ENCODE peak calls at places on chromosome 15, in six cellular contexts. X is SK-N-SH, C is K562, V is H1, Z is GM12878, N is HepG2. L is an unnamed sample.

GRCh38 chr15:23686466-23687142 is 501 bp downstream of the NDN start:
- DNase-seq in X (no peak), C (no peak), V (no peak), Z (no peak), N (no peak), L (no peak)

GRCh38 chr15:92596623-92597022 is 59.0 kb downstream of the FAM174B start:
- DNase-seq in X (no peak), C (no peak), V (no peak), Z (no peak), N (no peak), L (no peak)

GRCh38 chr15:68701886-68702285 is 118.8 kb downstream of the ANP32A start:
- DNase-seq in X (no peak), C (no peak), V (no peak), Z (no peak), N (no peak), L (no peak)

GRCh38 chr15:61749169-61749568 is 311.1 kb downstream of the VPS13C start:
- DNase-seq in X (no peak), C (no peak), V (no peak), Z (no peak), N (no peak), L (no peak)

GRCh38 chr15:91135201-91136130 is 35.4 kb downstream of the SV2B start:
- DNase-seq in X (no peak), C (no peak), V (no peak), Z (peak), N (no peak), L (no peak)

GRCh38 chr15:38843736-38844590 is 279.3 kb upstream of the RASGRP1 start:
- DNase-seq in X (no peak), C (no peak), V (no peak), Z (no peak), N (no peak), L (no peak)

GRCh38 chr15:67547836-67548531 is 5.5 kb downstream of the MAP2K5 start:
- DNase-seq in X (no peak), C (no peak), V (no peak), Z (no peak), N (no peak), L (no peak)

GRCh38 chr15:72339777-72340177 is 19.8 kb upstream of the CELF6 start:
- DNase-seq in X (peak), C (peak), V (no peak), Z (no peak), N (peak), L (peak)

GRCh38 chr15:24919446-24919845 is 35.3 kb upstream of the SNRPN start:
- DNase-seq in X (no peak), C (no peak), V (no peak), Z (no peak), N (no peak), L (no peak)

GRCh38 chr15:92882697-92883642 is 17.2 kb upstream of the CHD2 start:
- DNase-seq in X (peak), C (no peak), V (no peak), Z (no peak), N (no peak), L (no peak)

GRCh38 chr15:79122391-79122790 is 31.8 kb upstream of the RASGRF1 start:
- DNase-seq in X (no peak), C (no peak), V (no peak), Z (no peak), N (no peak), L (no peak)

GRCh38 chr15:84702961-84703482 is 12.9 kb downstream of the SEC11A start:
- DNase-seq in X (no peak), C (no peak), V (no peak), Z (no peak), N (no peak), L (no peak)

GRCh38 chr15:77654975-77655374 is 22.3 kb upstream of the LINGO1 start:
- DNase-seq in X (peak), C (peak), V (no peak), Z (no peak), N (peak), L (peak)

GRCh38 chr15:52095597-52096262 is 16.8 kb downstream of the BCL2L10 start:
- DNase-seq in X (no peak), C (no peak), V (no peak), Z (no peak), N (no peak), L (peak)

GRCh38 chr15:37133619-37134018 is 33.3 kb upstream of the MEIS2 start:
- DNase-seq in X (no peak), C (no peak), V (no peak), Z (no peak), N (no peak), L (no peak)

GRCh38 chr15:74422723-74423442 is 10.9 kb downstream of the SEMA7A start:
- DNase-seq in X (no peak), C (no peak), V (peak), Z (no peak), N (peak), L (peak)

GRCh38 chr15:60091150-60091549 is 87.0 kb downstream of the FOXB1 start:
- DNase-seq in X (no peak), C (no peak), V (no peak), Z (no peak), N (peak), L (peak)

GRCh38 chr15:73807865-73808264 is 54.7 kb upstream of the INSYN1 start:
- DNase-seq in X (no peak), C (no peak), V (no peak), Z (no peak), N (no peak), L (no peak)

GRCh38 chr15:25787855-25788521 is 75.1 kb downstream of the ATP10A start:
- DNase-seq in X (no peak), C (no peak), V (no peak), Z (no peak), N (peak), L (peak)

GRCh38 chr15:22930782-22931484 is 49.2 kb downstream of the CYFIP1 start:
- DNase-seq in X (no peak), C (no peak), V (no peak), Z (no peak), N (no peak), L (no peak)

GRCh38 chr15:61038387-61038786 is 190.7 kb downstream of the RORA start:
- DNase-seq in X (peak), C (no peak), V (no peak), Z (no peak), N (no peak), L (peak)

DNA sequence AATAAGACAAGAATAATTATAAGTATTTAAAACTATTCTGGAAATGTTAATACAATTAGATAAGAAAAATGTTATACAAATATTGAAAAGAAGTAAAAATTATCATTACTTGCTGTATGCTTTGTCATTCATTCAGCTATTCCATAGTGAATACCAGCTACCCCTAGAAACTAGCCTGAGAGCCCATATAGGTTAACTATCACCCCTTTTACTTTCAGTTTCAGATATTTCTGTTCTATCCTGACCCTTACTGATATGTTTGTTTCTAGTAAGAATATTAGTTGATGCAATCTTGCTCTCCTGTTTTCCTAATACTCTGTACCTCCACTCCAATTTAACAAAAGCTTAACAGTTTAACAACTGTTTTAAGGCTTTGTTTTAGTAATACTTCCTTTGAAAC is 31.6 kb downstream of the FAM227B start:
- DNase-seq in X (no peak), C (no peak), V (no peak), Z (no peak), N (no peak), L (no peak)
- TF ChIP-seq CHD2 in X (no peak), C (no peak), V (no peak), Z (no peak), N (no peak), L (no peak)

GRCh38 chr15:40062816-40063562 is 24.0 kb upstream of the SRP14 start:
- DNase-seq in X (no peak), C (no peak), V (no peak), Z (no peak), N (no peak), L (no peak)

GRCh38 chr15:40066531-40066930 is 27.6 kb upstream of the SRP14 start:
- DNase-seq in X (no peak), C (no peak), V (no peak), Z (no peak), N (no peak), L (no peak)

GRCh38 chr15:40064231-40064894 is 25.4 kb upstream of the SRP14 start:
- DNase-seq in X (no peak), C (no peak), V (no peak), Z (no peak), N (no peak), L (no peak)

GRCh38 chr15:40063563-40064011 is 24.6 kb upstream of the SRP14 start:
- DNase-seq in X (no peak), C (no peak), V (no peak), Z (no peak), N (no peak), L (no peak)

DNA sequence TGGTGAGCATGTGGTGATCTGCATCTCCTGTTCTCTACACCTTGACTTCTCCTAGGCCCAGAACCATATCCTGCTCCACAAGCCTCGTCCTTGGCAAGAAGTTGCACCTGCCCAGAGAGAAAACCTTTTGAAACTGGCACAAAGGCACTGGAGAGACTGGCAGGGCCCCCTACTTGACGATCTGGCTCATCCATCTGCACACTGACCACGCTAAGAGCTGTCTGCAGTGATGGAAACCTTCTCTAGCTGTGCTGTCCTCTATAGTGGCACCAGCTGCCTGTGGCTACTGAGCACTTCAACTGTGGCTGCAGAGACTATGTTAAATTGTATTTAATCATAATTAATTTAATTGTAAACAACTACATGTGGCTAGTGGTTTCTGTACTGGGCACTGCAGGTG is 26.2 kb upstream of the SRP14 start:
- DNase-seq in X (no peak), C (no peak), V (no peak), Z (no peak), N (no peak), L (no peak)
- TF ChIP-seq CHD2 in X (no peak), C (no peak), V (no peak), Z (no peak), N (no peak), L (no peak)

GRCh38 chr15:70235347-70235746 is 137.6 kb upstream of the TLE3 start:
- DNase-seq in X (no peak), C (no peak), V (no peak), Z (no peak), N (no peak), L (no peak)

GRCh38 chr15:70234256-70234965 is 136.7 kb upstream of the TLE3 start:
- DNase-seq in X (no peak), C (no peak), V (no peak), Z (no peak), N (no peak), L (no peak)

GRCh38 chr15:70238917-70239316 is 141.2 kb upstream of the TLE3 start:
- DNase-seq in X (no peak), C (no peak), V (no peak), Z (no peak), N (no peak), L (no peak)

GRCh38 chr15:70237626-70238025 is 139.9 kb upstream of the TLE3 start:
- DNase-seq in X (no peak), C (no peak), V (no peak), Z (no peak), N (no peak), L (no peak)

GRCh38 chr15:70236306-70237103 is 138.8 kb upstream of the TLE3 start:
- DNase-seq in X (no peak), C (no peak), V (no peak), Z (no peak), N (no peak), L (no peak)
- TF ChIP-seq CHD2 in X (no peak), C (no peak), V (no peak), Z (no peak), N (no peak), L (no peak)

GRCh38 chr15:81301815-81302399 is 22.0 kb downstream of the STARD5 start:
- DNase-seq in X (no peak), C (no peak), V (no peak), Z (peak), N (no peak), L (no peak)
- TF ChIP-seq CHD2 in X (no peak), C (no peak), V (no peak), Z (peak), N (no peak), L (no peak)

GRCh38 chr15:43828061-43828657 is 1.4 kb downstream of the WDR76 start:
- DNase-seq in X (peak), C (no peak), V (no peak), Z (no peak), N (no peak), L (no peak)
- TF ChIP-seq CHD2 in X (no peak), C (no peak), V (no peak), Z (no peak), N (no peak), L (no peak)